ENCODE peak calls at places on chromosomes 3 and 15, in seven cellular contexts. W, L, Y, K, T, O and X are unnamed samples. For H3K27me3 and H3K4me1, the result is how much of the 10 kb centered on the place peaks cover.

GRCh38 chr3:171846594-171846993 is 3.4 kb downstream of the TMEM212 start:
- DNase-seq in W (no peak), L (no peak), Y (no peak), K (no peak), T (no peak), O (no peak), X (no peak)

GRCh38 chr15:59276225-59277178 is 69.9 kb downstream of the LDHAL6B start:
- DNase-seq in W (no peak), L (no peak), Y (no peak), K (no peak), T (no peak), O (no peak), X (no peak)

GRCh38 chr3:196287066-196287404 is 491 bp downstream of the PCYT1A start:
- DNase-seq in W (no peak), L (peak), Y (no peak), K (no peak), T (no peak), O (peak), X (peak)

GRCh38 chr3:50587373-50587772 is 18.1 kb downstream of the HEMK1 start:
- DNase-seq in W (no peak), L (no peak), Y (no peak), K (no peak), T (no peak), O (no peak), X (no peak)

GRCh38 chr15:43541785-43542184 is 24.4 kb downstream of the MAP1A start:
- DNase-seq in W (peak), L (no peak), Y (no peak), K (no peak), T (no peak), O (no peak), X (peak)

GRCh38 chr15:29934251-29934650 is 112.0 kb upstream of the TJP1 start:
- DNase-seq in W (no peak), L (no peak), Y (no peak), K (no peak), T (peak), O (no peak), X (peak)

GRCh38 chr3:50238549-50239026 is 2.6 kb downstream of the GNAI2 start:
- DNase-seq in W (no peak), L (peak), Y (peak), K (peak), T (no peak), O (no peak), X (peak)

GRCh38 chr3:123110953-123111615 is 44.3 kb downstream of the PDIA5 start:
- DNase-seq in W (no peak), L (no peak), Y (no peak), K (no peak), T (no peak), O (no peak), X (no peak)

GRCh38 chr3:45367451-45367850 is 20.9 kb upstream of the LARS2 start:
- DNase-seq in W (peak), L (no peak), Y (no peak), K (no peak), T (no peak), O (no peak), X (peak)

GRCh38 chr15:32790352-32790999 is 72.7 kb downstream of the GREM1 start:
- DNase-seq in W (no peak), L (no peak), Y (peak), K (no peak), T (no peak), O (no peak), X (peak)

GRCh38 chr3:144229237-144229830 is 257.7 kb downstream of the DIPK2A start:
- DNase-seq in W (no peak), L (no peak), Y (peak), K (no peak), T (no peak), O (no peak), X (no peak)

GRCh38 chr15:71730277-71731144 is 79.8 kb upstream of the NR2E3 start:
- DNase-seq in W (no peak), L (no peak), Y (peak), K (peak), T (no peak), O (peak), X (peak)

DNA sequence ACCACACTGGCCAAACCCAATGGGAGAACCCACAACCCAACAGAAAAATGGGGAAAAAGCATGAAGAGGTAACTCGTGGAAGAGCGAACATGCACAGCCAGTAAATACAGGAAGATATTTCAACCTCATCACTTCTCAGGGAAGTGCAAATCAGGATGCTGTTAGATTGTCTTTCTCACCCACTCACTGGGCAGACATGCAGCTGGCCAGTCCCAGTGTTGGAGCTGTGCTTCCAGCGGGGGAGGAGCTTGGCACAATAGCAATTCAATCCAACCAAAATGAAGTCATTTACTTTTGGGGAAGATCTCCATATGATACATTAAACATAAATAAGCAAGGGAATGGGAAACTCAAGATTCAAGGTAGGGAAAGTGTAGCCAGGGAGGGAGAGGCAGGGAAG is 12.1 kb downstream of the WNT7A start:
- DNase-seq in W (no peak), L (no peak), Y (no peak), K (no peak), T (no peak), O (no peak), X (no peak)
- H3K27me3 ChIP-seq in W (under half), L (under half), Y (under half), K (under half), T (under half), O (under half), X (under half)

DNA sequence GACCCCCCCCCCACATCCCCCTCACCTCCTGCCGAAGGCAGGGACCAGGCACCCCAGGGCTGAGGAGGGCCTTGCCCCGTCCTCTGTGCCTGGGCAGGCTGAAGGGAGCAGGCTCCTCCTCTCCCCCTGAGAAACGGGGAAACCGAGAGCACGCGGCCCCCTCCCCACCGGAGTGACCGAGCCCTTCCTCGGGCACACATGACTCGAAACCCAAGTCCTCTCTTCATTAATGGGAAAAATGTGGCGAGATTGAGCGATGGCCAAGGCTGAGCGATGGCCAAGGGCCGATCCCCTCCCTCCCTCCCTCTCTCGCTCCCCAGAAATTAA is 7.0 kb downstream of the EPHB3 start:
- DNase-seq in W (no peak), L (no peak), Y (no peak), K (no peak), T (no peak), O (no peak), X (no peak)
- H3K4me3 ChIP-seq in W (no peak), L (peak), Y (no peak), K (peak), T (peak), O (no peak), X (peak)

DNA sequence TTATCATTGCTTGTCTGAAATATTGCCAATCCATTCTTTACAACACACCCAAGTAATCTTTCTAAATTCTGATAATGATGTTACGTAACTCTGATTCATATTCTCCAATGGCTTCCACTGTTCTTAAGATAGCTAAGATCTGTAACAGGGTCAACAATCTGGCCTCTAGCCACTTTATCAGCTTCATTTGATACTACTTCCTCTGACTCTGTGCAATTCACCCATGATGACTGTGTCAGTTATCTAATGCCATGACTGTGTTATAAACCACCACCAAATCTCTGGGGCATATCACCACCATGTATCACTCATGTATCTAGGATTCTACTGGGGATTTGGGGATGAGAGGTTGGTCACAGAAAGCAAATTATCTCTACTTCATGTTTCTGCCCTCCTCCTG is 44.0 kb downstream of the CD200 start:
- DNase-seq in W (no peak), L (no peak), Y (no peak), K (no peak), T (no peak), O (no peak), X (no peak)
- H3K4me1 ChIP-seq in W (under half), L (under half), Y (under half), K (under half), T (under half), O (under half), X (half or more)

DNA sequence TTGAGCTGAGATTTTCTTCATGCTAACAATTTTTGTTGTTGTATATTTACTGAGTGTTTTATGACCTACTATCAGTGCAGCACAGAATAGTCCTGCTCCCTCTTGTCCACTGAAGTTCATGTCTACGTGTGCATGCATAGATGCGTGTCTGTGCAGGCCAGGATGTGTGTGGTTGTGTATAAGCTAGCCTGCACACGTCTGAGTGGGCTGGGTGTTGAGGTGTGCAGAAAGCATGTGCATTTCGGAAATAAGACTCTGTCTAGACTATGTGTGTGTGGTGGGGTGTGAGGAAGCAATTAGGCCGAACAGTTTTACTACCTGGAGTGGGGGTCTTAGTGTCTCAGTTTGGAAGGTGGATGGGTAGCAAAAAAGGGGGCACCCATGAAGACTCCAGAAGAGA is 39.2 kb downstream of the ATP2B2 start:
- DNase-seq in W (no peak), L (no peak), Y (no peak), K (no peak), T (no peak), O (no peak), X (no peak)
- H3K27me3 ChIP-seq in W (under half), L (under half), Y (under half), K (under half), T (under half), O (under half), X (half or more)

GRCh38 chr3:143063018-143063417 is 56.6 kb upstream of the CHST2 start:
- DNase-seq in W (no peak), L (no peak), Y (no peak), K (no peak), T (no peak), O (no peak), X (no peak)
- H3K4me3 ChIP-seq in W (no peak), L (no peak), Y (no peak), K (no peak), T (no peak), O (no peak), X (no peak)